ENCODE peak calls at places on chromosomes 1 and 21, in nine cellular contexts. P, U, Q, A, J, C, Z, V and K are unnamed samples.

GRCh38 chr1:99672500-99673213 is 26.7 kb downstream of the PALMD start:
- DNase-seq in P (no peak), U (no peak), Q (no peak), A (no peak), J (peak), C (no peak), Z (no peak), V (no peak), K (no peak)

GRCh38 chr1:201183209-201183608 is 7.4 kb upstream of the IGFN1 start:
- DNase-seq in P (no peak), U (no peak), Q (no peak), A (no peak), J (no peak), C (peak), Z (no peak), V (no peak), K (no peak)

GRCh38 chr1:68321084-68321685 is 88.9 kb upstream of the WLS start:
- DNase-seq in P (no peak), U (no peak), Q (peak), A (no peak), J (peak), C (peak), Z (no peak), V (no peak), K (peak)

GRCh38 chr1:36122463-36123025 is 2.5 kb downstream of the COL8A2 start:
- DNase-seq in P (no peak), U (no peak), Q (no peak), A (no peak), J (no peak), C (no peak), Z (no peak), V (no peak), K (no peak)

GRCh38 chr1:1358433-1359201 is at the start of gene MXRA8:
- DNase-seq in P (no peak), U (no peak), Q (peak), A (no peak), J (peak), C (no peak), Z (no peak), V (no peak), K (peak)

GRCh38 chr1:117886101-117886795 is 43.2 kb downstream of the GDAP2 start:
- DNase-seq in P (no peak), U (no peak), Q (no peak), A (no peak), J (peak), C (peak), Z (no peak), V (no peak), K (no peak)

GRCh38 chr1:162987866-162988265 is 81.3 kb upstream of the RGS4 start:
- DNase-seq in P (no peak), U (no peak), Q (no peak), A (no peak), J (peak), C (peak), Z (no peak), V (no peak), K (no peak)

GRCh38 chr1:156705918-156706646 is 699 bp upstream of the CRABP2 start:
- DNase-seq in P (peak), U (peak), Q (peak), A (peak), J (no peak), C (no peak), Z (peak), V (peak), K (peak)

GRCh38 chr21:26715116-26715515 is 130.1 kb downstream of the ADAMTS1 start:
- DNase-seq in P (no peak), U (no peak), Q (peak), A (no peak), J (no peak), C (no peak), Z (no peak), V (no peak), K (no peak)

GRCh38 chr1:94694234-94694915 is 125.8 kb upstream of the SLC44A3 start:
- DNase-seq in P (no peak), U (no peak), Q (peak), A (no peak), J (no peak), C (peak), Z (peak), V (no peak), K (no peak)

GRCh38 chr1:171403396-171403795 is 81.9 kb upstream of the PRRC2C start:
- DNase-seq in P (no peak), U (no peak), Q (peak), A (no peak), J (peak), C (peak), Z (no peak), V (no peak), K (peak)

GRCh38 chr1:177200290-177200689 is 29.5 kb downstream of the BRINP2 start:
- DNase-seq in P (no peak), U (no peak), Q (no peak), A (no peak), J (no peak), C (peak), Z (no peak), V (no peak), K (no peak)

GRCh38 chr1:171741872-171742576 is at the start of gene VAMP4:
- DNase-seq in P (peak), U (peak), Q (peak), A (peak), J (peak), C (peak), Z (peak), V (peak), K (peak)

GRCh38 chr1:119007343-119007671 is 19.2 kb upstream of the TBX15 start:
- DNase-seq in P (no peak), U (no peak), Q (peak), A (no peak), J (no peak), C (no peak), Z (no peak), V (no peak), K (peak)

GRCh38 chr1:154221815-154222081 is 993 bp downstream of the UBAP2L start:
- DNase-seq in P (no peak), U (no peak), Q (no peak), A (no peak), J (peak), C (no peak), Z (peak), V (no peak), K (peak)

GRCh38 chr1:246506440-246506784 is 667 bp downstream of the SMYD3 start:
- DNase-seq in P (no peak), U (no peak), Q (no peak), A (no peak), J (no peak), C (no peak), Z (peak), V (peak), K (no peak)

GRCh38 chr1:156726549-156727226 is 1.6 kb upstream of the METTL25B start:
- DNase-seq in P (peak), U (no peak), Q (peak), A (no peak), J (peak), C (peak), Z (peak), V (peak), K (peak)

GRCh38 chr1:79161077-79161476 is 154.5 kb upstream of the ADGRL4 start:
- DNase-seq in P (no peak), U (no peak), Q (no peak), A (no peak), J (peak), C (peak), Z (no peak), V (no peak), K (no peak)

GRCh38 chr1:241310451-241310850 is 46.6 kb downstream of the RGS7 start:
- DNase-seq in P (no peak), U (no peak), Q (no peak), A (no peak), J (peak), C (peak), Z (no peak), V (no peak), K (no peak)

GRCh38 chr1:156009404-156009803 is 11.3 kb downstream of the SSR2 start:
- DNase-seq in P (no peak), U (no peak), Q (no peak), A (no peak), J (no peak), C (no peak), Z (no peak), V (no peak), K (no peak)

GRCh38 chr1:28087614-28088167 is 719 bp downstream of the EYA3 start:
- DNase-seq in P (peak), U (no peak), Q (peak), A (no peak), J (peak), C (peak), Z (peak), V (no peak), K (peak)

GRCh38 chr1:222910699-222911098 is 95.9 kb downstream of the DISP1 start:
- DNase-seq in P (no peak), U (no peak), Q (no peak), A (no peak), J (peak), C (peak), Z (no peak), V (no peak), K (no peak)

GRCh38 chr1:192130175-192130574 is 28.1 kb upstream of the RGS18 start:
- DNase-seq in P (no peak), U (no peak), Q (no peak), A (no peak), J (no peak), C (no peak), Z (no peak), V (no peak), K (no peak)

GRCh38 chr1:167223144-167224103 is 2.7 kb downstream of the POU2F1 start:
- DNase-seq in P (no peak), U (no peak), Q (no peak), A (no peak), J (no peak), C (no peak), Z (no peak), V (no peak), K (no peak)

GRCh38 chr1:116067564-116067887 is 43.7 kb upstream of the MAB21L3 start:
- DNase-seq in P (no peak), U (no peak), Q (no peak), A (no peak), J (peak), C (peak), Z (no peak), V (no peak), K (no peak)

GRCh38 chr1:226586650-226587443 is 38.3 kb downstream of the STUM start:
- DNase-seq in P (no peak), U (no peak), Q (no peak), A (no peak), J (no peak), C (no peak), Z (no peak), V (no peak), K (no peak)

GRCh38 chr1:214444159-214444939 is 107.1 kb downstream of the PTPN14 start:
- DNase-seq in P (no peak), U (no peak), Q (no peak), A (no peak), J (no peak), C (no peak), Z (no peak), V (no peak), K (no peak)

GRCh38 chr1:184986250-184986649 is 11.9 kb upstream of the NIBAN1 start:
- DNase-seq in P (no peak), U (no peak), Q (no peak), A (no peak), J (peak), C (peak), Z (no peak), V (no peak), K (peak)